ENCODE peak calls at places on chromosome 18, in four cellular contexts. R is frontal cortex, I is heart left ventricle, F is NCI-H2107. K is an unnamed sample.
A peak's percentile ranks its signal among the peaks of the same experiment; 100 is the strongest.

GRCh38 chr18:487371-487770 is 13.1 kb downstream of the COLEC12 start:
- DNase-seq in I (no peak), R (no peak), F (no peak), K (no peak)

GRCh38 chr18:24544141-24544498 is 83.7 kb downstream of the HRH4 start:
- DNase-seq in R (no peak), I (no peak), F (no peak), K (no peak)

GRCh38 chr18:23529597-23529996 is 26.3 kb downstream of the RMC1 start:
- DNase-seq in F (no peak), R (no peak), I (no peak), K (no peak)

GRCh38 chr18:10378688-10379465 is 75.6 kb upstream of the APCDD1 start:
- DNase-seq in R (no peak), I (no peak), F (no peak), K (no peak)

GRCh38 chr18:9653390-9653789 is 39.0 kb upstream of the PPP4R1 start:
- DNase-seq in R (peak; percentile 44), F (no peak), I (peak; percentile 29), K (no peak)

GRCh38 chr18:76691800-76692199 is 130.6 kb upstream of the ZNF236 start:
- DNase-seq in I (no peak), R (no peak), F (no peak), K (no peak)

GRCh38 chr18:8800445-8800844 is 95.1 kb downstream of the MTCL1 start:
- DNase-seq in R (no peak), F (no peak), I (no peak), K (no peak)

GRCh38 chr18:47118986-47119385 is 31.3 kb downstream of the HDHD2 start:
- DNase-seq in R (no peak), I (no peak), F (no peak), K (no peak)

GRCh38 chr18:41576643-41577042 is 378.4 kb upstream of the PIK3C3 start:
- DNase-seq in F (no peak), I (no peak), R (no peak), K (no peak)

GRCh38 chr18:65753520-65753919 is 2.7 kb downstream of the CDH7 start:
- DNase-seq in I (no peak), F (peak; percentile 24), R (peak; percentile 42), K (no peak)

GRCh38 chr18:75546964-75547363 is 119.5 kb upstream of the SMIM21 start:
- DNase-seq in R (no peak), F (no peak), I (no peak), K (no peak)

GRCh38 chr18:50518787-50519520 is 40.9 kb upstream of the MAPK4 start:
- DNase-seq in F (no peak), R (no peak), I (no peak), K (no peak)

GRCh38 chr18:29181151-29181901 is 1004.4 kb upstream of the CDH2 start:
- DNase-seq in I (no peak), R (no peak), F (no peak), K (no peak)

GRCh38 chr18:11909597-11910026 is 1.5 kb upstream of the MPPE1 start:
- DNase-seq in R (peak; percentile 24), I (no peak), F (no peak), K (no peak)

GRCh38 chr18:37421349-37422080 is 144.1 kb downstream of the CELF4 start:
- DNase-seq in R (no peak), I (no peak), F (no peak), K (no peak)

GRCh38 chr18:62524443-62525200 is 1.8 kb downstream of the ZCCHC2 start:
- DNase-seq in R (peak; percentile 52), I (peak; percentile 61), F (peak; percentile 23), K (peak; percentile 39)

GRCh38 chr18:9737814-9738160 is 29.7 kb downstream of the RAB31 start:
- DNase-seq in I (no peak), R (no peak), F (no peak), K (no peak)

GRCh38 chr18:37163119-37163518 is 334.2 kb downstream of the KIAA1328 start:
- DNase-seq in I (no peak), R (no peak), F (no peak), K (no peak)

GRCh38 chr18:79679552-79680099 is at the start of gene CTDP1:
- DNase-seq in R (peak; percentile 98), I (peak; percentile 90), F (peak; percentile 92), K (peak; percentile 86)

GRCh38 chr18:58552057-58552461 is 76.8 kb downstream of the ALPK2 start:
- DNase-seq in I (no peak), R (no peak), F (no peak), K (no peak)

GRCh38 chr18:28357785-28358401 is 181.0 kb upstream of the CDH2 start:
- DNase-seq in R (no peak), F (no peak), I (no peak), K (no peak)

GRCh38 chr18:50373531-50373930 is 1.3 kb upstream of the SKA1 start:
- DNase-seq in I (no peak), R (no peak), F (no peak), K (no peak)

GRCh38 chr18:46289458-46289857 is 185.3 kb downstream of the HAUS1 start:
- DNase-seq in I (no peak), R (no peak), F (no peak), K (no peak)

GRCh38 chr18:79875931-79876461 is 75.5 kb downstream of the SLC66A2 start:
- DNase-seq in I (no peak), R (no peak), F (no peak), K (no peak)

K was measured in central memory CD8-positive, alpha-beta T cell.